ENCODE peak calls at places on chromosomes 12 and 14, in five cellular contexts. W is A549; P is uterus; D is effector memory CD4-positive, alpha-beta T cell; L is PC-9. Q is an unnamed sample.

GRCh38 chr12:29691146-29691854 is 92.4 kb downstream of the TMTC1 start:
- DNase-seq in W (no peak), P (no peak), D (no peak), L (no peak), Q (no peak)

GRCh38 chr14:37610945-37611523 is 15.6 kb downstream of the TTC6 start:
- DNase-seq in W (no peak), P (no peak), D (no peak), L (no peak), Q (no peak)

GRCh38 chr14:90518941-90519256 is 122.1 kb downstream of the CALM1 start:
- DNase-seq in W (peak; percentile 46), P (no peak), D (peak; percentile 7), L (no peak), Q (no peak)

GRCh38 chr14:69242311-69243224 is 17.4 kb upstream of the GALNT16 start:
- DNase-seq in W (peak; percentile 69), P (peak; percentile 83), D (no peak), L (no peak), Q (no peak)

GRCh38 chr12:26062566-26062965 is 62.3 kb downstream of the BHLHE41 start:
- DNase-seq in W (no peak), P (no peak), D (no peak), L (peak; percentile 48), Q (no peak)

GRCh38 chr14:102795060-102795925 is 18.0 kb downstream of the TRAF3 start:
- DNase-seq in W (peak; percentile 76), P (peak; percentile 21), D (no peak), L (peak; percentile 89), Q (no peak)

GRCh38 chr14:93072659-93073365 is 42.9 kb downstream of the ITPK1 start:
- DNase-seq in W (no peak), P (no peak), D (no peak), L (peak; percentile 58), Q (no peak)

GRCh38 chr12:19223018-19223417 is 93.5 kb downstream of the PLEKHA5 start:
- DNase-seq in W (peak; percentile 37), P (no peak), D (no peak), L (no peak), Q (no peak)

GRCh38 chr14:95291859-95292542 is 27.7 kb downstream of the CLMN start:
- DNase-seq in W (peak; percentile 50), P (peak; percentile 61), D (no peak), L (no peak), Q (no peak)

GRCh38 chr12:96034631-96035282 is 630 bp downstream of the LTA4H start:
- DNase-seq in W (no peak), P (peak; percentile 26), D (no peak), L (no peak), Q (no peak)

GRCh38 chr12:111825509-111825908 is 16.5 kb upstream of the MAPKAPK5 start:
- DNase-seq in W (no peak), P (no peak), D (no peak), L (no peak), Q (no peak)

GRCh38 chr14:73663548-73664212 is 18.9 kb downstream of the DNAL1 start:
- DNase-seq in W (no peak), P (no peak), D (no peak), L (peak; percentile 37), Q (no peak)

GRCh38 chr12:49129332-49130150 is 1.7 kb downstream of the TUBA1B start:
- DNase-seq in W (no peak), P (peak; percentile 36), D (peak; percentile 5), L (no peak), Q (no peak)

GRCh38 chr12:76310110-76310509 is 38.1 kb downstream of the BBS10 start:
- DNase-seq in W (peak; percentile 52), P (no peak), D (no peak), L (peak; percentile 52), Q (no peak)

GRCh38 chr12:67594888-67595287 is 53.7 kb upstream of the DYRK2 start:
- DNase-seq in W (peak; percentile 18), P (no peak), D (no peak), L (no peak), Q (peak; percentile 2)

GRCh38 chr12:40327506-40327905 is 102.7 kb downstream of the LRRK2 start:
- DNase-seq in W (no peak), P (no peak), D (no peak), L (no peak), Q (no peak)

GRCh38 chr14:61315288-61315687 is 6.1 kb upstream of the PRKCH start:
- DNase-seq in W (no peak), P (no peak), D (no peak), L (no peak), Q (no peak)

GRCh38 chr14:36852853-36853634 is 191.4 kb downstream of the PAX9 start:
- DNase-seq in W (no peak), P (no peak), D (no peak), L (no peak), Q (no peak)

GRCh38 chr14:67566908-67567307 is 33.2 kb downstream of the PIGH start:
- DNase-seq in W (no peak), P (no peak), D (no peak), L (no peak), Q (no peak)

GRCh38 chr12:26128180-26128579 is 3.3 kb upstream of the BHLHE41 start:
- DNase-seq in W (no peak), P (no peak), D (no peak), L (peak; percentile 69), Q (no peak)

GRCh38 chr14:45426685-45427282 is 173.8 kb upstream of the MIS18BP1 start:
- DNase-seq in W (peak; percentile 57), P (no peak), D (no peak), L (peak; percentile 41), Q (no peak)

GRCh38 chr12:110689601-110690430 is 901 bp upstream of the HVCN1 start:
- DNase-seq in W (no peak), P (peak; percentile 37), D (peak; percentile 9), L (no peak), Q (no peak)

GRCh38 chr12:45050331-45050750 is 558 bp downstream of the DBX2 start:
- DNase-seq in W (peak; percentile 1), P (no peak), D (no peak), L (no peak), Q (no peak)

GRCh38 chr14:35576856-35577255 is 42.9 kb downstream of the INSM2 start:
- DNase-seq in W (no peak), P (no peak), D (no peak), L (no peak), Q (no peak)

GRCh38 chr12:71602745-71603577 is 60.7 kb downstream of the ZFC3H1 start:
- DNase-seq in W (no peak), P (no peak), D (no peak), L (no peak), Q (no peak)

GRCh38 chr12:94098466-94098865 is 49.9 kb upstream of the PLXNC1 start:
- DNase-seq in W (no peak), P (no peak), D (no peak), L (no peak), Q (no peak)

GRCh38 chr14:87615822-87616679 is 376.9 kb downstream of the GALC start:
- DNase-seq in W (peak; percentile 44), P (peak; percentile 54), D (no peak), L (no peak), Q (peak; percentile 81)

GRCh38 chr12:82124711-82125110 is 233.5 kb downstream of the CCDC59 start:
- DNase-seq in W (no peak), P (no peak), D (no peak), L (no peak), Q (no peak)

GRCh38 chr12:82651489-82651888 is 35.2 kb upstream of the TMTC2 start:
- DNase-seq in W (peak; percentile 81), P (no peak), D (no peak), L (peak; percentile 68), Q (no peak)

GRCh38 chr12:113880993-113881392 is 85.1 kb downstream of the RBM19 start:
- DNase-seq in W (no peak), P (no peak), D (no peak), L (no peak), Q (no peak)

GRCh38 chr12:129672110-129672509 is 231.7 kb downstream of the TMEM132D start:
- DNase-seq in W (no peak), P (no peak), D (no peak), L (no peak), Q (peak; percentile 90)

GRCh38 chr14:23550131-23550826 is 1.3 kb downstream of the ZFHX2 start:
- DNase-seq in W (no peak), P (no peak), D (no peak), L (no peak), Q (no peak)

GRCh38 chr14:23550827-23551265 is 719 bp downstream of the ZFHX2 start:
- DNase-seq in W (no peak), P (no peak), D (no peak), L (no peak), Q (no peak)

GRCh38 chr14:23547924-23548323 is 3.6 kb downstream of the ZFHX2 start:
- DNase-seq in W (no peak), P (no peak), D (no peak), L (no peak), Q (no peak)

GRCh38 chr14:23548351-23549318 is 2.9 kb downstream of the ZFHX2 start:
- DNase-seq in W (no peak), P (no peak), D (no peak), L (no peak), Q (no peak)

DNA sequence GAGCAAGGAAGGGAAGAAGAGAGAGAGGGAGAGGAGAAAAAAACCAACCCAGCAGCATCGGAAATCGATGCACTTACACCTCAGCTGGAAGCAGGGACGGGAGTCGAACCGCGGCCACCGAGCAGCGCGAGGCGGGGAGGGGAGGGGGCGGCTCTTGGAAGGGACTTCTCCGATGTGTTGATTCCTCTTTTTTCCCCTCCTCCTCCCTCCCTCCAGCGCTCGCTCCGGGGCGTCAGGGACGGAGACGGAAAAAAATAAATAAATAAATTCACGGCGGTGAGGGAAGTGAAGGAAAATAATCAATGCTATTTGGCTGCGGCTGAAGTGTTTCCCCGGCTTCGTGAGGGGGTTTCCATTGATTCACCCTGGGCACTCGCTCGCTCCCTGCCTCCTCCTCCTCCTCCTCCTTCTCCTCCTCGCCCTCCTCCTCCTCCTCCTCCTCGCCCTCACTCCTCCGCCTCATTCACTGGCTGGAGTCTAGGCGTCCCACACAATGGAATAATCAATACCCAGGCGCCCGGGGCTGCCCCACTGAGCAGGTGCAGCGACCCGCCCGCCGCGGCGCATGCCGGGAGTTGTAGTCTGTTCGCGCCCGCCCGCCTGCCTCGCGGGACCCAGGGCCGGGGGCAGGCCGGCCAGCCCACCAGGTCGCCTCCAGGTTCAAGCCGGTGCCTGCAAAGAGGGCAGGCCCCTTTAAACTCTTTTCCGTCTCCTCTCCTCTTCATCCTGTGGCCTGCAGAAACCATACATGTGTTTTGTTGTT is at the start of gene ZFHX2:
- DNase-seq in W (peak; percentile 66), P (no peak), D (peak; percentile 53), L (peak; percentile 66), Q (no peak)
- H3K4me1 ChIP-seq in W (peaks cover 9% of the 10 kb centered on the region), P (no peaks in the 10 kb centered on the region), D (peaks cover 20% of the 10 kb centered on the region), L (no peaks in the 10 kb centered on the region), Q (peaks cover 34% of the 10 kb centered on the region)

GRCh38 chr12:11814362-11814761 is 164.9 kb downstream of the ETV6 start:
- DNase-seq in W (no peak), P (no peak), D (no peak), L (peak; percentile 37), Q (no peak)
- H3K4me1 ChIP-seq in W (peaks cover 9% of the 10 kb centered on the region), P (no peaks in the 10 kb centered on the region), D (peaks cover 7% of the 10 kb centered on the region), L (no peaks in the 10 kb centered on the region), Q (peaks cover 83% of the 10 kb centered on the region)

DNA sequence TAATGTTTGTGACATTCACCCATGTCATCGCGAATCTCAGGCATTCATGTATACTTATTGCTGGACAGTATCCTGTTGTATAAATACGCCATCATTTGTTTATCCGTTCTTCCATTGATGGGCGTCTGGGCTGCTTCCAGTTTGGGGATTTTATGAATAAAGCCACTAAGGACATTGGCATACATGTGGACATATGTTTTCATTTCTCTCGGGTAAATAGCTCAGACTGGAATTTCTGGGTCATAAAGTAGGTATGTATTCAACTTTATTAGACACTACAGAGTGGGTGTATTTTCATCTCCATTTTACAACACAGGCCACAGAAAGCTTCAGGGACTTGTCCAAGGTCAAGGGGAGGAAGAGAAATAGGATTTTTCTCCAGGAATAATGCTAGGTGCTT is 48.9 kb downstream of the HRK start:
- DNase-seq in W (no peak), P (no peak), D (no peak), L (no peak), Q (no peak)
- H3K4me1 ChIP-seq in W (no peaks in the 10 kb centered on the region), P (no peaks in the 10 kb centered on the region), D (no peaks in the 10 kb centered on the region), L (no peaks in the 10 kb centered on the region), Q (no peaks in the 10 kb centered on the region)

GRCh38 chr12:116138781-116139180 is 138.7 kb downstream of the MED13L start:
- DNase-seq in W (no peak), P (no peak), D (no peak), L (no peak), Q (no peak)
- H3K4me1 ChIP-seq in W (peaks cover 85% of the 10 kb centered on the region), P (peaks cover 18% of the 10 kb centered on the region), D (peaks cover 7% of the 10 kb centered on the region), L (peaks cover 22% of the 10 kb centered on the region), Q (peaks cover 92% of the 10 kb centered on the region)

Q was measured in esophagus muscularis mucosa.